ENCODE peak calls at places on chromosomes 1 and 21, in eight cellular contexts. N is stimulated activated CD4-positive, alpha-beta T cell treated with anti-CD3 and anti-CD28 coated beads, Interleukin-1b, Interleukin-23, amount 100 ng/mL, for 24 hours; C is activated T-helper 2 cell treated with anti-CD3 and anti-CD28 coated beads, Interferon-gamma antibody, Interleukin-2, Interleukin-4, amounts not matched to agents 10 μg/mL and 5 μg/mL and 100 μg/mL, durations not matched to agents 14 hours and 24 hours and 36 hours; L is HEK293T; I is glutamatergic neuron; O is WERI-Rb-1; J is left cardiac atrium; E is activated CD8-positive, alpha-beta memory T cell treated with anti-CD3 and anti-CD28 coated beads, Interleukin-2, amount 10 ng/mL, durations not matched to agents 7 days and 5 days. V is an unnamed sample.

GRCh38 chr1:211703812-211704566 is 28.6 kb upstream of the NEK2 start:
- DNase-seq in C (no peak), O (no peak), J (no peak), L (no peak), I (no peak), N (no peak), E (no peak), V (no peak)

GRCh38 chr1:40312238-40313205 is 4.6 kb downstream of the COL9A2 start:
- DNase-seq in E (peak; percentile 61), L (peak; percentile 6), J (no peak), O (no peak), I (no peak), C (no peak), N (no peak), V (no peak)

GRCh38 chr1:4018721-4019521 is 118.8 kb upstream of the C1orf174 start:
- DNase-seq in J (no peak), E (no peak), I (no peak), L (no peak), N (no peak), C (peak; percentile 4), O (no peak), V (no peak)

GRCh38 chr1:226482975-226483660 is 65.4 kb upstream of the STUM start:
- DNase-seq in C (no peak), O (peak; percentile 42), J (no peak), E (no peak), L (no peak), N (no peak), I (no peak), V (no peak)

GRCh38 chr1:151790940-151791651 is 796 bp upstream of the TDRKH start:
- DNase-seq in I (peak; percentile 63), J (no peak), N (no peak), O (peak; percentile 71), L (peak; percentile 67), C (no peak), E (no peak), V (no peak)

GRCh38 chr1:221697924-221698425 is 43.9 kb downstream of the DUSP10 start:
- DNase-seq in C (no peak), I (no peak), E (no peak), L (no peak), O (no peak), J (no peak), N (no peak), V (no peak)

GRCh38 chr1:24363994-24364393 is 44.8 kb downstream of the GRHL3 start:
- DNase-seq in C (no peak), L (no peak), O (no peak), N (no peak), I (no peak), J (no peak), E (no peak), V (no peak)

GRCh38 chr1:1827089-1827433 is 48.8 kb upstream of the NADK start:
- DNase-seq in N (no peak), C (no peak), E (no peak), O (no peak), J (no peak), L (no peak), I (peak; percentile 45), V (no peak)

GRCh38 chr21:42040411-42041180 is 30.4 kb upstream of the ZBTB21 start:
- DNase-seq in E (no peak), N (no peak), J (no peak), L (no peak), I (no peak), O (no peak), C (no peak), V (no peak)

GRCh38 chr1:182229907-182230522 is 161.6 kb downstream of the GLUL start:
- DNase-seq in I (no peak), N (no peak), L (no peak), C (no peak), O (peak; percentile 16), E (no peak), J (no peak), V (no peak)

GRCh38 chr1:244011251-244011650 is 39.8 kb upstream of the ZBTB18 start:
- DNase-seq in E (no peak), J (no peak), L (no peak), C (no peak), O (no peak), N (no peak), I (no peak), V (no peak)

GRCh38 chr1:98030483-98030882 is 109.6 kb upstream of the DPYD start:
- DNase-seq in C (no peak), L (no peak), I (no peak), O (no peak), E (no peak), N (no peak), J (no peak), V (no peak)

GRCh38 chr1:57616906-57617305 is 193.0 kb upstream of the DAB1 start:
- DNase-seq in L (no peak), J (peak; percentile 51), I (no peak), N (no peak), E (no peak), O (no peak), C (no peak), V (no peak)

GRCh38 chr1:10507111-10507879 is 32.5 kb downstream of the PEX14 start:
- DNase-seq in E (peak; percentile 77), L (peak; percentile 76), J (peak; percentile 55), I (peak; percentile 73), O (peak; percentile 76), C (peak; percentile 44), N (no peak), V (no peak)

GRCh38 chr1:109931189-109931672 is 20.6 kb downstream of the CSF1 start:
- DNase-seq in J (peak; percentile 93), L (peak; percentile 84), O (peak; percentile 50), C (no peak), E (peak; percentile 33), I (peak; percentile 88), N (no peak), V (peak; percentile 25)

GRCh38 chr1:208369658-208370057 is 125.5 kb upstream of the PLXNA2 start:
- DNase-seq in E (no peak), L (no peak), J (no peak), N (no peak), I (no peak), C (no peak), O (no peak), V (no peak)

GRCh38 chr1:90936731-90937130 is 85.1 kb downstream of the ZNF644 start:
- DNase-seq in J (no peak), E (no peak), I (no peak), N (no peak), O (no peak), L (no peak), C (no peak), V (no peak)

GRCh38 chr1:177082855-177083741 is 81.4 kb downstream of the ASTN1 start:
- DNase-seq in C (no peak), O (no peak), J (no peak), E (no peak), L (no peak), N (no peak), I (no peak), V (no peak)

GRCh38 chr1:58545591-58546519 is 671 bp downstream of the OMA1 start:
- DNase-seq in J (peak; percentile 88), E (peak; percentile 86), O (peak; percentile 73), I (peak; percentile 75), N (peak; percentile 37), L (peak; percentile 75), C (peak; percentile 65), V (peak; percentile 54)

GRCh38 chr1:2300004-2300771 is 72.1 kb downstream of the SKI start:
- DNase-seq in O (no peak), L (no peak), J (no peak), E (peak; percentile 91), I (peak; percentile 60), C (peak; percentile 70), N (no peak), V (no peak)

GRCh38 chr1:187696092-187696491 is 867.3 kb downstream of the PLA2G4A start:
- DNase-seq in N (no peak), E (no peak), C (no peak), I (no peak), O (no peak), J (no peak), L (no peak), V (no peak)

GRCh38 chr1:228898582-228898992 is 163.3 kb downstream of the RHOU start:
- DNase-seq in C (no peak), J (no peak), O (no peak), N (no peak), E (no peak), L (no peak), I (no peak), V (no peak)

GRCh38 chr1:65911679-65912078 is 119.0 kb downstream of the PDE4B start:
- DNase-seq in O (no peak), E (no peak), L (no peak), C (no peak), N (no peak), J (no peak), I (no peak), V (no peak)